ENCODE peak calls at places on chromosome 7, in four cellular contexts. O is endothelial cell, K is RWPE1, E is kidney glomerular epithelial cell. P is an unnamed sample.
A peak's percentile ranks its signal among the peaks of the same experiment; 100 is the strongest.

GRCh38 chr7:121428857-121429489 is 32.9 kb upstream of the FAM3C start:
- DNase-seq in O (no peak), K (no peak), E (peak; percentile 96), P (peak; percentile 87)

GRCh38 chr7:24058953-24059352 is 225.0 kb upstream of the NPY start:
- DNase-seq in O (no peak), K (no peak), E (no peak), P (no peak)

GRCh38 chr7:139915864-139916716 is 87.0 kb downstream of the TBXAS1 start:
- DNase-seq in O (no peak), K (peak; percentile 94), E (peak; percentile 92), P (peak; percentile 96)

GRCh38 chr7:80215734-80216133 is 81.1 kb downstream of the GNAI1 start:
- DNase-seq in O (no peak), K (no peak), E (no peak), P (no peak)

GRCh38 chr7:76358053-76358477 is 726 bp downstream of the YWHAG start:
- DNase-seq in O (peak; percentile 31), K (peak; percentile 49), E (no peak), P (peak; percentile 50)

GRCh38 chr7:70598976-70599375 is 533.0 kb upstream of the GALNT17 start:
- DNase-seq in O (no peak), K (peak; percentile 90), E (peak; percentile 54), P (peak; percentile 71)

GRCh38 chr7:96591900-96592676 is 117.6 kb downstream of the SEM1 start:
- DNase-seq in O (no peak), K (no peak), E (no peak), P (no peak)

GRCh38 chr7:39587393-39587792 is 21.2 kb downstream of the YAE1 start:
- DNase-seq in O (no peak), K (no peak), E (no peak), P (no peak)

GRCh38 chr7:17441557-17441956 is 143.1 kb downstream of the AHR start:
- DNase-seq in O (no peak), K (no peak), E (no peak), P (no peak)

GRCh38 chr7:127949670-127950069 is 81.6 kb downstream of the LRRC4 start:
- DNase-seq in O (no peak), K (no peak), E (no peak), P (no peak)

GRCh38 chr7:41693150-41693997 is 9.5 kb downstream of the INHBA start:
- DNase-seq in O (no peak), K (no peak), E (peak; percentile 54), P (peak; percentile 53)

GRCh38 chr7:116499168-116500070 is at the start of gene CAV2:
- DNase-seq in O (peak; percentile 62), K (peak; percentile 74), E (peak; percentile 47), P (peak; percentile 86)

GRCh38 chr7:52017802-52018679 is 701.4 kb upstream of the COBL start:
- DNase-seq in O (peak; percentile 64), K (peak; percentile 24), E (no peak), P (peak; percentile 58)

GRCh38 chr7:87155788-87156187 is 3.5 kb downstream of the DMTF1 start:
- DNase-seq in O (no peak), K (no peak), E (no peak), P (peak; percentile 25)

GRCh38 chr7:98394377-98394836 is 6.5 kb downstream of the BAIAP2L1 start:
- DNase-seq in O (no peak), K (no peak), E (no peak), P (peak; percentile 22)

GRCh38 chr7:94040254-94040653 is 36.1 kb upstream of the BET1 start:
- DNase-seq in O (no peak), K (no peak), E (no peak), P (no peak)

GRCh38 chr7:150805864-150806263 is 5.3 kb downstream of the TMEM176A start:
- DNase-seq in O (no peak), K (no peak), E (no peak), P (no peak)

GRCh38 chr7:80445351-80445750 is 66.5 kb downstream of the GNAT3 start:
- DNase-seq in O (no peak), K (no peak), E (no peak), P (no peak)

GRCh38 chr7:93879356-93879755 is 11.2 kb downstream of the TFPI2 start:
- DNase-seq in O (no peak), K (no peak), E (no peak), P (no peak)

GRCh38 chr7:73840715-73841379 is 1.5 kb downstream of the METTL27 start:
- DNase-seq in O (no peak), K (no peak), E (no peak), P (no peak)

GRCh38 chr7:3174515-3175318 is 126.3 kb upstream of the SDK1 start:
- DNase-seq in O (no peak), K (peak; percentile 30), E (no peak), P (no peak)

GRCh38 chr7:48299580-48300169 is 128.4 kb downstream of the ABCA13 start:
- DNase-seq in O (peak; percentile 72), K (peak; percentile 71), E (peak; percentile 55), P (peak; percentile 61)

GRCh38 chr7:108181073-108181985 is 51.2 kb upstream of the LAMB4 start:
- DNase-seq in O (no peak), K (peak; percentile 39), E (peak; percentile 51), P (peak; percentile 56)

GRCh38 chr7:94060772-94061171 is 56.6 kb upstream of the BET1 start:
- DNase-seq in O (no peak), K (no peak), E (peak; percentile 66), P (no peak)

GRCh38 chr7:40697653-40698052 is 562.8 kb downstream of the SUGCT start:
- DNase-seq in O (no peak), K (no peak), E (no peak), P (no peak)

GRCh38 chr7:106774768-106775551 is 90.1 kb upstream of the PIK3CG start:
- DNase-seq in O (no peak), K (no peak), E (no peak), P (peak; percentile 94)

P was measured in Caki2.